ENCODE peak calls at places on chromosomes 4 and X, in eight cellular contexts. Q, E, B, Y, A, Z, U and C are unnamed samples.

GRCh38 chr4:165302658-165303057 is 24.8 kb upstream of the MSMO1 start:
- DNase-seq in Q (no peak), E (no peak), B (no peak), Y (no peak), A (no peak), Z (no peak), U (no peak), C (no peak)

GRCh38 chr4:42515156-42515884 is 118.0 kb downstream of the SHISA3 start:
- DNase-seq in Q (no peak), E (no peak), B (no peak), Y (no peak), A (no peak), Z (no peak), U (no peak), C (no peak)

GRCh38 chrX:118536687-118537461 is 41.3 kb downstream of the DOCK11 start:
- DNase-seq in Q (no peak), E (no peak), B (peak), Y (no peak), A (peak), Z (no peak), U (peak), C (peak)

GRCh38 chrX:28756647-28757046 is 169.4 kb downstream of the IL1RAPL1 start:
- DNase-seq in Q (no peak), E (no peak), B (no peak), Y (no peak), A (no peak), Z (no peak), U (no peak), C (no peak)

GRCh38 chrX:123975180-123975579 is 13.7 kb downstream of the STAG2 start:
- DNase-seq in Q (no peak), E (no peak), B (no peak), Y (no peak), A (peak), Z (no peak), U (no peak), C (peak)

GRCh38 chrX:71440401-71440800 is 74.2 kb downstream of the TAF1 start:
- DNase-seq in Q (no peak), E (no peak), B (no peak), Y (no peak), A (no peak), Z (no peak), U (no peak), C (peak)

GRCh38 chr4:28313729-28314713 is 1453.4 kb downstream of the STIM2 start:
- DNase-seq in Q (no peak), E (no peak), B (no peak), Y (no peak), A (no peak), Z (no peak), U (no peak), C (no peak)

GRCh38 chrX:112043997-112044396 is 38.6 kb downstream of the TRPC5 start:
- DNase-seq in Q (peak), E (no peak), B (no peak), Y (no peak), A (no peak), Z (no peak), U (no peak), C (peak)

GRCh38 chrX:21837056-21837455 is 2.4 kb upstream of the MBTPS2 start:
- DNase-seq in Q (no peak), E (no peak), B (no peak), Y (no peak), A (no peak), Z (no peak), U (no peak), C (no peak)

GRCh38 chrX:21838937-21839333 is 482 bp upstream of the MBTPS2 start:
- DNase-seq in Q (no peak), E (peak), B (no peak), Y (no peak), A (no peak), Z (no peak), U (no peak), C (no peak)

GRCh38 chrX:21839334-21840198 is at the start of gene MBTPS2:
- DNase-seq in Q (peak), E (peak), B (peak), Y (peak), A (peak), Z (peak), U (peak), C (peak)

GRCh38 chrX:21843179-21843578 is 3.8 kb downstream of the MBTPS2 start:
- DNase-seq in Q (no peak), E (peak), B (no peak), Y (no peak), A (no peak), Z (no peak), U (no peak), C (no peak)

GRCh38 chrX:21840199-21840557 is 761 bp downstream of the MBTPS2 start:
- DNase-seq in Q (no peak), E (no peak), B (no peak), Y (no peak), A (no peak), Z (no peak), U (no peak), C (peak)
- TF ChIP-seq MAX in Q (no peak), E (no peak), B (no peak), Y (no peak), A (no peak), Z (no peak), U (no peak), C (no peak)

GRCh38 chr4:10018818-10019438 is 2.4 kb downstream of the SLC2A9 start:
- DNase-seq in Q (peak), E (no peak), B (peak), Y (peak), A (peak), Z (peak), U (peak), C (peak)
- H3K4me3 ChIP-seq in Q (peak), E (no peak), B (peak), Y (peak), A (peak), Z (peak), U (peak), C (peak)

GRCh38 chrX:154428176-154429171 is at the start of gene ATP6AP1:
- DNase-seq in Q (peak), E (peak), B (peak), Y (peak), A (peak), Z (peak), U (peak), C (peak)
- TF ChIP-seq POLR2A in Q (no peak), E (no peak), B (peak), Y (no peak), A (peak), Z (peak), U (peak), C (peak)

GRCh38 chrX:21440911-21441310 is 66.7 kb downstream of the CNKSR2 start:
- DNase-seq in Q (no peak), E (no peak), B (no peak), Y (no peak), A (no peak), Z (no peak), U (no peak), C (no peak)
- TF ChIP-seq MAX in Q (no peak), E (no peak), B (no peak), Y (no peak), A (no peak), Z (no peak), U (no peak), C (no peak)

GRCh38 chr4:3483471-3483921 is 20.4 kb downstream of the DOK7 start:
- DNase-seq in Q (no peak), E (no peak), B (no peak), Y (no peak), A (no peak), Z (no peak), U (no peak), C (no peak)
- H3K4me3 ChIP-seq in Q (no peak), E (no peak), B (no peak), Y (no peak), A (no peak), Z (no peak), U (no peak), C (no peak)